ENCODE peak calls at places on chromosomes 5 and 9, in seven cellular contexts. One of them, this sample, is unnamed.

GRCh38 chr5:33364406-33364805 is 76.4 kb upstream of the TARS1 start:
- ATAC-seq in CD8-positive, alpha-beta T cell: no peak
- ATAC-seq in Panc1: no peak
- ATAC-seq in DND-41: no peak
- ATAC-seq in upper lobe of right lung: no peak
- ATAC-seq in mucosa of descending colon: no peak
- ATAC-seq in upper lobe of left lung: no peak
- ATAC-seq in this sample: no peak

GRCh38 chr9:134371731-134372130 is 45.5 kb downstream of the RXRA start:
- ATAC-seq in CD8-positive, alpha-beta T cell: no peak
- ATAC-seq in Panc1: no peak
- ATAC-seq in DND-41: no peak
- ATAC-seq in upper lobe of right lung: peak
- ATAC-seq in mucosa of descending colon: peak
- ATAC-seq in upper lobe of left lung: peak
- ATAC-seq in this sample: peak

GRCh38 chr9:37198034-37198718 is 77.8 kb downstream of the ZCCHC7 start:
- ATAC-seq in CD8-positive, alpha-beta T cell: no peak
- ATAC-seq in Panc1: no peak
- ATAC-seq in DND-41: no peak
- ATAC-seq in upper lobe of right lung: no peak
- ATAC-seq in mucosa of descending colon: no peak
- ATAC-seq in upper lobe of left lung: no peak
- ATAC-seq in this sample: no peak

GRCh38 chr5:134174841-134175839 is 1.6 kb downstream of the SKP1 start:
- ATAC-seq in CD8-positive, alpha-beta T cell: no peak
- ATAC-seq in Panc1: no peak
- ATAC-seq in DND-41: no peak
- ATAC-seq in upper lobe of right lung: no peak
- ATAC-seq in mucosa of descending colon: no peak
- ATAC-seq in upper lobe of left lung: no peak
- ATAC-seq in this sample: no peak

GRCh38 chr5:167900521-167900920 is 390.9 kb upstream of the WWC1 start:
- ATAC-seq in CD8-positive, alpha-beta T cell: no peak
- ATAC-seq in Panc1: no peak
- ATAC-seq in DND-41: no peak
- ATAC-seq in upper lobe of right lung: no peak
- ATAC-seq in mucosa of descending colon: no peak
- ATAC-seq in upper lobe of left lung: no peak
- ATAC-seq in this sample: no peak

GRCh38 chr5:885529-885928 is 7.1 kb downstream of the BRD9 start:
- ATAC-seq in CD8-positive, alpha-beta T cell: no peak
- ATAC-seq in Panc1: peak
- ATAC-seq in DND-41: no peak
- ATAC-seq in upper lobe of right lung: peak
- ATAC-seq in mucosa of descending colon: peak
- ATAC-seq in upper lobe of left lung: no peak
- ATAC-seq in this sample: no peak

GRCh38 chr9:89484475-89485404 is 13.2 kb downstream of the SEMA4D start:
- ATAC-seq in CD8-positive, alpha-beta T cell: no peak
- ATAC-seq in Panc1: no peak
- ATAC-seq in DND-41: no peak
- ATAC-seq in upper lobe of right lung: peak
- ATAC-seq in mucosa of descending colon: peak
- ATAC-seq in upper lobe of left lung: peak
- ATAC-seq in this sample: no peak

GRCh38 chr5:103918668-103919367 is 356.2 kb upstream of the NUDT12 start:
- ATAC-seq in CD8-positive, alpha-beta T cell: no peak
- ATAC-seq in Panc1: no peak
- ATAC-seq in DND-41: no peak
- ATAC-seq in upper lobe of right lung: no peak
- ATAC-seq in mucosa of descending colon: no peak
- ATAC-seq in upper lobe of left lung: no peak
- ATAC-seq in this sample: no peak

GRCh38 chr9:120936764-120937122 is 10.1 kb upstream of the TRAF1 start:
- ATAC-seq in CD8-positive, alpha-beta T cell: no peak
- ATAC-seq in Panc1: no peak
- ATAC-seq in DND-41: no peak
- ATAC-seq in upper lobe of right lung: no peak
- ATAC-seq in mucosa of descending colon: no peak
- ATAC-seq in upper lobe of left lung: no peak
- ATAC-seq in this sample: no peak
- TF ChIP-seq CTCF in CD8-positive, alpha-beta T cell: peak
- TF ChIP-seq CTCF in Panc1: peak
- TF ChIP-seq CTCF in DND-41: no peak
- TF ChIP-seq CTCF in upper lobe of right lung: no peak
- TF ChIP-seq CTCF in mucosa of descending colon: no peak
- TF ChIP-seq CTCF in upper lobe of left lung: no peak
- TF ChIP-seq CTCF in this sample: no peak

DNA sequence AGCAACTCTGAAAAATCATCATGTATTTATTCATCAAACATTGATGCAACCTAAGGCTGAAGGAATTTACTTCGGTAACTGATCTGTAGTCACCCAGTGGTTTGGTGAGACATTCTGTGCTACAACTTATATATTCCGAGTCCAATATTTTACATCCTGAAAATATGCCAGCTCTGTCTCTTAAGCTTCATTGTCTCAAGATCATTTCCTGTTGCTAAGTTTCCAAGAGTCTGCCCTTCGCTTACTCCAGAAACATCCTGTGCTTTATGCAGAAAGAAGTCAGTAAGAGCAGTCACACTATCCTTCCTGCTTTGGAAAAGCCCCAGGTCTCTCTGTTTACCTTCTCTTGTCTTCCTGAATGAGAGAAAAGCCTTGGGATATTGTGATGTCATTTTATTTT is 176.7 kb upstream of the TBCA start:
- ATAC-seq in CD8-positive, alpha-beta T cell: no peak
- ATAC-seq in Panc1: no peak
- ATAC-seq in DND-41: no peak
- ATAC-seq in upper lobe of right lung: no peak
- ATAC-seq in mucosa of descending colon: peak
- ATAC-seq in upper lobe of left lung: no peak
- ATAC-seq in this sample: no peak
- TF ChIP-seq CTCF in CD8-positive, alpha-beta T cell: no peak
- TF ChIP-seq CTCF in Panc1: no peak
- TF ChIP-seq CTCF in DND-41: no peak
- TF ChIP-seq CTCF in upper lobe of right lung: no peak
- TF ChIP-seq CTCF in mucosa of descending colon: no peak
- TF ChIP-seq CTCF in upper lobe of left lung: no peak
- TF ChIP-seq CTCF in this sample: no peak

GRCh38 chr9:90851444-90851843 is 49.8 kb downstream of the SYK start:
- ATAC-seq in CD8-positive, alpha-beta T cell: no peak
- ATAC-seq in Panc1: no peak
- ATAC-seq in DND-41: no peak
- ATAC-seq in upper lobe of right lung: no peak
- ATAC-seq in mucosa of descending colon: no peak
- ATAC-seq in upper lobe of left lung: no peak
- ATAC-seq in this sample: no peak
- TF ChIP-seq CTCF in CD8-positive, alpha-beta T cell: no peak
- TF ChIP-seq CTCF in Panc1: no peak
- TF ChIP-seq CTCF in DND-41: no peak
- TF ChIP-seq CTCF in upper lobe of right lung: no peak
- TF ChIP-seq CTCF in mucosa of descending colon: no peak
- TF ChIP-seq CTCF in upper lobe of left lung: no peak
- TF ChIP-seq CTCF in this sample: no peak

DNA sequence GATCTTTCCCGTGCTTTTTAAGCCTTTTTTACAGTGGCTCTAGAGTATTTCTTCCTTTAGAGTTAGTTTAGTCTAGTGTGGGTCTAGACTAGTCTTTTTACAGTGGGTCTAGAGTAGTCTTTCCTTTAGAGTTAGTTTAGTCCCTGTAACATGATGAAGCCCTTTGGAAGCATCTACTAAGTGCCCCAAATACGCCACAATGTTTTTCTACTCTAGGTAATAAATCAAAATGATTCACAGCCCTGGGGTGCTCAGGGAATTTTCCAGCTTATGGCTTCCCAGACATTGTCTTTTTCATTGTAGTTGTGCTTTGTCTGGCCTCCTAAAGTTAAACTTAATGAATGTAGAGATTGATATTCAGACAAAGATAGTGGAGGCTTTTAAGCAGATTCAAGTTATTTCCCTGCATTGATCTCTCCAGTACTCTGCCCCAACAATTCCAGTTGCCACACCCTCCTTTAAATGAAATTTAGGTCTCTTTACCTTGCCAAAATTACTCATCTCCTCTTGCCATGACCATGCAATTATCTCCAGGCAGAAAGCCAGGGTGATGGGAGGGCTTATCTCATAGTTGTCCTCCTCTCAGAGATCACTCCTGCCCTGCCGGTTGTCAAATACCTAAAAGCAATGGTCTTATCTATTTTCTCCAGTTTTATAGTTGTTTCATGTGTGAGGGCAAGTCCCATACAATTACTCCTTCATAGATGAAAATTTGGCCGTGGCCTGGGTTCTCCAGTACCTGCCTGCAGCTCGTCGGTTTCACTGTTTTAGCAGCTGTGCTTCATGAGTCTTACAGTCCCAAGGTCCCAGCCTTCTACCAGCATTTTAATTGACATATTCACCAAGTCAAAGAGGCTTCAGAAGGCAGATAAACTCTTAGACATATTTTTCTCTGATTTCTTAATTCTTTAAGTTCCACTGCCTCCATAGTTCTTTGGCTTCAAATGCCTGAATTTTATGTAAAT is 794.0 kb upstream of the COX7C start:
- ATAC-seq in CD8-positive, alpha-beta T cell: no peak
- ATAC-seq in Panc1: no peak
- ATAC-seq in DND-41: no peak
- ATAC-seq in upper lobe of right lung: no peak
- ATAC-seq in mucosa of descending colon: no peak
- ATAC-seq in upper lobe of left lung: no peak
- ATAC-seq in this sample: no peak
- TF ChIP-seq CTCF in CD8-positive, alpha-beta T cell: no peak
- TF ChIP-seq CTCF in Panc1: no peak
- TF ChIP-seq CTCF in DND-41: no peak
- TF ChIP-seq CTCF in upper lobe of right lung: no peak
- TF ChIP-seq CTCF in mucosa of descending colon: no peak
- TF ChIP-seq CTCF in upper lobe of left lung: no peak
- TF ChIP-seq CTCF in this sample: no peak

DNA sequence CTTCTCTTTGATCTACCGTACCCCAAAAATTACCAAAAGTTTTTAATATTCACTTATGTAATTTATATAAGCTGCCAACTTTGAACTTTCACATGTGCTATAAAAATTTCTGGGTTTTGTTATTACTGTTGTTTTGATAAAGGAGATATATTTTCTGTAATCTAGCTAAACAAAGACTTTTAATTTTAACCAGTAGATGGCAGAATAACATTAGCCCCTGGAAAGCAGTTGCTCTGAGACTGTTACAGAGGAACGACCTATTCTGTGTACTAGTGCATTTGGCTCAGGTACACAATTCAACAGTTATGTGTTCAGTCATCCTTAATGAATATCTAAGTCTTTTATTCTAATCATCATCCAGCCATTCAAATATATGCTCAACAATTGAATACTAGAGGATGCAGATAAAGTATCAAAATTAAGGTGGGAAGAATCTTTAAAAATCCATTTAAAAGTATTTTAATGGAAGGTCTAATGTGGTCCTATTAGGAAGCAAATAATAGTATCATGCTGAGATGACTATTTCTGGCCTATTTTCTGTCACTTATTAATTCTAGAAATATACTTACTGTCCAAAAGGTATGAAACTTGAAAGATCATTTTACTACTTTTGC is 8.6 kb downstream of the KLHL9 start:
- ATAC-seq in CD8-positive, alpha-beta T cell: peak
- ATAC-seq in Panc1: no peak
- ATAC-seq in DND-41: peak
- ATAC-seq in upper lobe of right lung: peak
- ATAC-seq in mucosa of descending colon: peak
- ATAC-seq in upper lobe of left lung: peak
- ATAC-seq in this sample: no peak
- TF ChIP-seq CTCF in CD8-positive, alpha-beta T cell: peak
- TF ChIP-seq CTCF in Panc1: peak
- TF ChIP-seq CTCF in DND-41: peak
- TF ChIP-seq CTCF in upper lobe of right lung: peak
- TF ChIP-seq CTCF in mucosa of descending colon: no peak
- TF ChIP-seq CTCF in upper lobe of left lung: peak
- TF ChIP-seq CTCF in this sample: peak

GRCh38 chr9:18146329-18146728 is 327.6 kb upstream of the ADAMTSL1 start:
- ATAC-seq in CD8-positive, alpha-beta T cell: no peak
- ATAC-seq in Panc1: no peak
- ATAC-seq in DND-41: no peak
- ATAC-seq in upper lobe of right lung: no peak
- ATAC-seq in mucosa of descending colon: no peak
- ATAC-seq in upper lobe of left lung: no peak
- ATAC-seq in this sample: no peak

GRCh38 chr9:18149457-18150011 is 324.4 kb upstream of the ADAMTSL1 start:
- ATAC-seq in CD8-positive, alpha-beta T cell: no peak
- ATAC-seq in Panc1: no peak
- ATAC-seq in DND-41: no peak
- ATAC-seq in upper lobe of right lung: no peak
- ATAC-seq in mucosa of descending colon: no peak
- ATAC-seq in upper lobe of left lung: no peak
- ATAC-seq in this sample: no peak
- TF ChIP-seq CTCF in CD8-positive, alpha-beta T cell: no peak
- TF ChIP-seq CTCF in Panc1: no peak
- TF ChIP-seq CTCF in DND-41: no peak
- TF ChIP-seq CTCF in upper lobe of right lung: no peak
- TF ChIP-seq CTCF in mucosa of descending colon: no peak
- TF ChIP-seq CTCF in upper lobe of left lung: no peak
- TF ChIP-seq CTCF in this sample: no peak

DNA sequence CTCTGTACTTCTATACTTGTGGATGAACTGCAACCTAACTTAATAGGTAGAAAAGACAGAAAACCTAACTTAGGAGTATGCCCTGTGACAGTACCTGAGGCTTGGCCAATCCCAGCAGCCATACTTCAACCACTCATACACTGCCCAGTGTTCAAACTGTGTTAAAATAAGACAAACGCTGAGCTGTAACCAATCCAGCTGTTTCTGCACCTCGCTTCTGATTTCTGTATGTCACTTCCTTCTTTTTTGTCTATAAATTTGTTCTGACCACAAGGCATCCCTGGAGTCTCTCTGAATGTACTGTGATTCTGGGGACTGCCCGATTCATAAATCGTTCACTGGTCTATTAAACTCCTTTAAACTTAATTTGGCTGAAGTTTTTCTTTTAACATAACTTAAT is 41.4 kb downstream of the AUH start:
- ATAC-seq in CD8-positive, alpha-beta T cell: no peak
- ATAC-seq in Panc1: no peak
- ATAC-seq in DND-41: no peak
- ATAC-seq in upper lobe of right lung: no peak
- ATAC-seq in mucosa of descending colon: no peak
- ATAC-seq in upper lobe of left lung: no peak
- ATAC-seq in this sample: no peak
- TF ChIP-seq CTCF in CD8-positive, alpha-beta T cell: no peak
- TF ChIP-seq CTCF in Panc1: no peak
- TF ChIP-seq CTCF in DND-41: no peak
- TF ChIP-seq CTCF in upper lobe of right lung: no peak
- TF ChIP-seq CTCF in mucosa of descending colon: no peak
- TF ChIP-seq CTCF in upper lobe of left lung: no peak
- TF ChIP-seq CTCF in this sample: no peak

GRCh38 chr9:103168254-103168653 is 173.1 kb downstream of the CYLC2 start:
- ATAC-seq in CD8-positive, alpha-beta T cell: no peak
- ATAC-seq in Panc1: no peak
- ATAC-seq in DND-41: no peak
- ATAC-seq in upper lobe of right lung: no peak
- ATAC-seq in mucosa of descending colon: no peak
- ATAC-seq in upper lobe of left lung: no peak
- ATAC-seq in this sample: no peak

GRCh38 chr9:103169798-103170197 is 174.7 kb downstream of the CYLC2 start:
- ATAC-seq in CD8-positive, alpha-beta T cell: no peak
- ATAC-seq in Panc1: no peak
- ATAC-seq in DND-41: no peak
- ATAC-seq in upper lobe of right lung: no peak
- ATAC-seq in mucosa of descending colon: no peak
- ATAC-seq in upper lobe of left lung: no peak
- ATAC-seq in this sample: no peak

GRCh38 chr9:103167530-103167929 is 172.4 kb downstream of the CYLC2 start:
- ATAC-seq in CD8-positive, alpha-beta T cell: no peak
- ATAC-seq in Panc1: no peak
- ATAC-seq in DND-41: no peak
- ATAC-seq in upper lobe of right lung: no peak
- ATAC-seq in mucosa of descending colon: no peak
- ATAC-seq in upper lobe of left lung: no peak
- ATAC-seq in this sample: no peak
- TF ChIP-seq CTCF in CD8-positive, alpha-beta T cell: no peak
- TF ChIP-seq CTCF in Panc1: no peak
- TF ChIP-seq CTCF in DND-41: no peak
- TF ChIP-seq CTCF in upper lobe of right lung: no peak
- TF ChIP-seq CTCF in mucosa of descending colon: no peak
- TF ChIP-seq CTCF in upper lobe of left lung: no peak
- TF ChIP-seq CTCF in this sample: no peak

This sample was measured in gastroesophageal sphincter.